ENCODE peak calls at places on chromosomes 16 and 17, in five cellular contexts. R, G, U, X and Q are unnamed samples.

GRCh38 chr17:70037498-70037897 is 37.5 kb upstream of the KCNJ16 start:
- DNase-seq in R (no peak), G (no peak), U (no peak), X (no peak), Q (no peak)

GRCh38 chr16:66924527-66925321 is 611 bp downstream of the RRAD start:
- DNase-seq in R (peak; percentile 62), G (peak; percentile 88), U (no peak), X (no peak), Q (peak; percentile 94)

GRCh38 chr17:9484789-9485188 is 90.8 kb downstream of the STX8 start:
- DNase-seq in R (no peak), G (no peak), U (no peak), X (no peak), Q (no peak)

GRCh38 chr16:21265104-21265825 is 12.8 kb downstream of the CRYM start:
- DNase-seq in R (no peak), G (no peak), U (no peak), X (no peak), Q (no peak)

GRCh38 chr16:17529982-17530760 is 59.4 kb upstream of the XYLT1 start:
- DNase-seq in R (no peak), G (no peak), U (peak; percentile 51), X (no peak), Q (no peak)

GRCh38 chr17:48131216-48131824 is 23.8 kb downstream of the SNX11 start:
- DNase-seq in R (peak; percentile 81), G (peak; percentile 68), U (no peak), X (peak; percentile 74), Q (peak; percentile 82)

GRCh38 chr17:80832888-80833583 is 158.6 kb upstream of the CHMP6 start:
- DNase-seq in R (peak; percentile 94), G (peak; percentile 79), U (peak; percentile 73), X (peak; percentile 86), Q (peak; percentile 99)

GRCh38 chr17:66446419-66446818 is 144.0 kb downstream of the PRKCA start:
- DNase-seq in R (no peak), G (no peak), U (no peak), X (no peak), Q (no peak)

GRCh38 chr16:74297296-74297665 is 667 bp downstream of the PSMD7 start:
- DNase-seq in R (peak; percentile 66), G (no peak), U (no peak), X (peak; percentile 24), Q (peak; percentile 56)

GRCh38 chr17:8726951-8727555 is 17.6 kb downstream of the CCDC42 start:
- DNase-seq in R (no peak), G (no peak), U (no peak), X (no peak), Q (peak; percentile 50)

GRCh38 chr17:32719702-32720101 is 157.2 kb downstream of the MYO1D start:
- DNase-seq in R (no peak), G (no peak), U (no peak), X (no peak), Q (no peak)

GRCh38 chr17:48515925-48516900 is 14.6 kb downstream of the HOXB1 start:
- DNase-seq in R (no peak), G (no peak), U (no peak), X (no peak), Q (no peak)

GRCh38 chr16:80931985-80932720 is 74.5 kb downstream of the CMC2 start:
- DNase-seq in R (no peak), G (peak; percentile 77), U (no peak), X (peak; percentile 23), Q (peak; percentile 84)

GRCh38 chr16:20348365-20349185 is 3.9 kb downstream of the UMOD start:
- DNase-seq in R (no peak), G (peak; percentile 93), U (no peak), X (no peak), Q (peak; percentile 39)

GRCh38 chr16:74309789-74310781 is 13.5 kb downstream of the PSMD7 start:
- DNase-seq in R (peak; percentile 59), G (no peak), U (no peak), X (peak; percentile 62), Q (peak; percentile 66)

GRCh38 chr17:61461967-61462733 is 9.9 kb downstream of the TBX4 start:
- DNase-seq in R (peak; percentile 45), G (peak; percentile 71), U (no peak), X (peak; percentile 56), Q (peak; percentile 78)

GRCh38 chr17:14871921-14872320 is 393.2 kb downstream of the PMP22 start:
- DNase-seq in R (no peak), G (no peak), U (no peak), X (no peak), Q (no peak)

GRCh38 chr16:19432429-19432828 is 14.7 kb downstream of the TMC5 start:
- DNase-seq in R (peak; percentile 18), G (no peak), U (no peak), X (peak; percentile 71), Q (no peak)

GRCh38 chr16:74035816-74036215 is 260.8 kb upstream of the PSMD7 start:
- DNase-seq in R (peak; percentile 8), G (no peak), U (no peak), X (peak; percentile 12), Q (peak; percentile 62)

GRCh38 chr17:81287155-81287554 is 8.0 kb downstream of the SLC38A10 start:
- DNase-seq in R (no peak), G (no peak), U (no peak), X (no peak), Q (no peak)

GRCh38 chr16:17416461-17417221 is 54.1 kb downstream of the XYLT1 start:
- DNase-seq in R (no peak), G (no peak), U (peak; percentile 89), X (no peak), Q (peak; percentile 32)

GRCh38 chr17:67629963-67630320 is 87.8 kb upstream of the NOL11 start:
- DNase-seq in R (peak; percentile 6), G (no peak), U (no peak), X (peak; percentile 24), Q (peak; percentile 59)

GRCh38 chr17:61406871-61407210 is 7.2 kb downstream of the TBX2 start:
- DNase-seq in R (no peak), G (no peak), U (no peak), X (no peak), Q (peak; percentile 41)

GRCh38 chr16:89054261-89054661 is 39.4 kb upstream of the ACSF3 start:
- DNase-seq in R (no peak), G (no peak), U (no peak), X (no peak), Q (no peak)

GRCh38 chr17:75771334-75772281 is 6.6 kb upstream of the GALK1 start:
- DNase-seq in R (no peak), G (no peak), U (no peak), X (peak; percentile 56), Q (no peak)

GRCh38 chr17:81378941-81379511 is 16.2 kb upstream of the BAHCC1 start:
- DNase-seq in R (no peak), G (no peak), U (no peak), X (no peak), Q (peak; percentile 50)

DNA sequence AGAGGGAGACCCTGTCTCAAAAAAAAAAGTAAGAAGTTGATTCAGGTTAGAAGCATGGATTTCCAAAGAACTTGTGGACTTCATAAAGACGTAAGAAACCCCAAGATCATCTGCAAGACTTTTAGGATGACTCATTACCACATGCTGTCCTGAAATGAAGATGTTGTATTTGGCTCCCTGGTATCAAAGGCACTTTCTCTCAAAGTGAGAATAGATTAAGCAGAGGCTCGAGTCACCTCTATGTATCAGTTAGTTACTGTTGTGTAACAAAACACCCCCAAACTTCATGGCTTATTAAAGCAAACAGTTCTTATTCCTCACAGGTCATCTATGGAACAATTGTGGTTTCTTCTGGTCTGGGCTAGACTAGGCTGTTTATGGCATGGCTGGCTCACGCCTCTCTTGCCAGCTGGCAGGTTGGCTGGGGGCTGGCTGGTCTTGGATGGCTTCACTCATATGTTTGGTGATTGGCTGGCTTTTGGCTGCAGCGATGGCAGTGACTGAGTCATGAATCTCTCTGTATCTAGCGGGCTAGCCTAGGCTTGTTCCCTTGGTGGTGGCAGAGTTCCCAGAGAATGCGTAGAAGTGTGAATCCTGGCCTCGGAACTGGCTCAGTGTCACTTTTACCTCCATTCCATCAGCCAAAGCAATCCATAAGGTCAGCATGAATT is 60.4 kb upstream of the MSI2 start:
- DNase-seq in R (no peak), G (peak; percentile 19), U (no peak), X (no peak), Q (no peak)
- TF ChIP-seq EP300 in R (no peak), G (no peak), U (no peak), X (no peak), Q (no peak)

GRCh38 chr17:21213005-21213404 is 956 bp downstream of the TMEM11 start:
- DNase-seq in R (no peak), G (no peak), U (no peak), X (no peak), Q (no peak)

GRCh38 chr17:21211825-21212479 is 2.0 kb downstream of the TMEM11 start:
- DNase-seq in R (no peak), G (no peak), U (no peak), X (no peak), Q (no peak)

GRCh38 chr17:21208352-21208751 is 5.6 kb downstream of the TMEM11 start:
- DNase-seq in R (no peak), G (no peak), U (no peak), X (no peak), Q (no peak)

GRCh38 chr17:21209511-21210175 is 4.3 kb downstream of the TMEM11 start:
- DNase-seq in R (no peak), G (no peak), U (no peak), X (no peak), Q (no peak)

DNA sequence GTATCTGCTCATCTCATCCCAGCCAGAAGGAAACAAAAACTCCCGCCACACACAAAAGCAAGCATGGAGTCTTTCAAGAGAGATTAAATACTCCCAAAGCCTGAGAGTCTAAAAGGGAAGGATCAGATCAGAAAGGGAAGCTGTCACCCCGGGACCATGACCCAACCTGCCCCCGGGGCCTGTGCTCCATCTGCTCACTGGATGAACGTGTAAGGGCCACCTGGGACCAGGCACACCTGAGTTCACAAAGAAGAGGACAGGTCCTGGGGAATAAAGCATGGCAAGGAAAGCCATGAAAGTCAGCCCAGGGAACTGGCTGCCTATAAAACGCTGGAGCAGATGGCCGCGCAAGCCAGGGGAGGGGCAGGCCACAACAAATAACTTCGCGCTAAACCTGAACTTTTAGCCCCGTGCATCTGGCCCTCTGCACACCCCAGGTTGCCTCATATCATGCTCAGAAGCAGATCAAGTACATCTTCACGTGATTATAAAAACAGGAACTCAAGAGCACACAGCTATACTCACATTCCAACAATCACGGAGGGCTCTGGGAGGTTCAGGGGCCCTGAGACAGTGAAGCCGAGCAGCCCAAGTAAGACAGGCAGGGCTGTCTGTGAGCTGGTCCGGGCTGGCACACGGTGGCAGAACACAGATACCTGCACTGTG is 3.4 kb downstream of the TMEM11 start:
- DNase-seq in R (no peak), G (no peak), U (no peak), X (no peak), Q (no peak)
- H3K4me3 ChIP-seq in R (no peak overlapping the region), G (no peak overlapping the region), U (no peak overlapping the region), X (no peak overlapping the region), Q (no peak overlapping the region)

GRCh38 chr17:73976147-73976546 is 227.3 kb upstream of the RPL38 start:
- DNase-seq in R (peak; percentile 18), G (no peak), U (no peak), X (no peak), Q (no peak)

GRCh38 chr17:73973881-73974409 is 229.5 kb upstream of the RPL38 start:
- DNase-seq in R (no peak), G (no peak), U (no peak), X (no peak), Q (peak; percentile 72)

GRCh38 chr17:73974536-73974935 is 228.9 kb upstream of the RPL38 start:
- DNase-seq in R (no peak), G (no peak), U (no peak), X (no peak), Q (no peak)

GRCh38 chr17:73980517-73980916 is 223.0 kb upstream of the RPL38 start:
- DNase-seq in R (no peak), G (no peak), U (no peak), X (no peak), Q (no peak)

GRCh38 chr17:73976676-73977521 is 226.6 kb upstream of the RPL38 start:
- DNase-seq in R (peak; percentile 59), G (no peak), U (no peak), X (no peak), Q (peak; percentile 61)
- TF ChIP-seq SIN3A in R (no peak), G (no peak), U (no peak), X (no peak), Q (no peak)

GRCh38 chr16:55370762-55371482 is 46.9 kb downstream of the IRX6 start:
- DNase-seq in R (peak; percentile 19), G (peak; percentile 74), U (no peak), X (peak; percentile 7), Q (peak; percentile 71)
- TF ChIP-seq EP300 in R (no peak), G (no peak), U (no peak), X (no peak), Q (no peak)